ENCODE peak calls at places on chromosome 12, in five cellular contexts. P, G, B, T and R are unnamed samples.

GRCh38 chr12:50642035-50642451 is 121.9 kb upstream of the ATF1 start:
- DNase-seq in T (no peak), G (peak; percentile 55), P (no peak), B (no peak), R (no peak)

GRCh38 chr12:63808631-63809030 is 28.9 kb downstream of the RXYLT1 start:
- DNase-seq in T (no peak), G (peak; percentile 48), P (no peak), B (no peak), R (no peak)

GRCh38 chr12:70719672-70720420 is 82.6 kb upstream of the PTPRB start:
- DNase-seq in P (no peak), G (peak; percentile 45), B (peak; percentile 50), T (peak; percentile 15), R (peak; percentile 40)

GRCh38 chr12:27221625-27222387 is 22.3 kb upstream of the STK38L start:
- DNase-seq in G (no peak), P (no peak), T (no peak), B (no peak), R (no peak)

GRCh38 chr12:89245090-89245489 is 107.2 kb downstream of the DUSP6 start:
- DNase-seq in B (no peak), T (no peak), G (peak; percentile 25), P (no peak), R (no peak)

GRCh38 chr12:104669057-104669770 is 212.5 kb downstream of the CHST11 start:
- DNase-seq in T (peak; percentile 72), B (peak; percentile 73), G (peak; percentile 33), P (no peak), R (peak; percentile 41)

GRCh38 chr12:24997970-24998582 is 49.2 kb upstream of the BCAT1 start:
- DNase-seq in B (no peak), P (no peak), T (no peak), G (peak; percentile 95), R (no peak)

GRCh38 chr12:13042666-13043230 is 1.4 kb upstream of the FAM234B start:
- DNase-seq in P (no peak), T (no peak), G (no peak), B (no peak), R (no peak)

GRCh38 chr12:78963439-78964222 is 99.1 kb downstream of the SYT1 start:
- DNase-seq in T (no peak), G (peak; percentile 38), B (no peak), P (no peak), R (no peak)

GRCh38 chr12:11540615-11541014 is 108.9 kb upstream of the ETV6 start:
- DNase-seq in P (no peak), T (no peak), B (no peak), G (no peak), R (no peak)

GRCh38 chr12:110649341-110649847 is 35.5 kb downstream of the TCTN1 start:
- DNase-seq in T (no peak), G (peak; percentile 29), P (no peak), B (no peak), R (no peak)

GRCh38 chr12:51639361-51639760 is 48.3 kb downstream of the SCN8A start:
- DNase-seq in B (no peak), P (no peak), T (no peak), G (no peak), R (no peak)

GRCh38 chr12:130141901-130142683 is 20.2 kb upstream of the FZD10 start:
- DNase-seq in P (no peak), T (no peak), B (no peak), G (no peak), R (no peak)

GRCh38 chr12:89073027-89073398 is 279.3 kb downstream of the DUSP6 start:
- DNase-seq in P (no peak), B (no peak), T (no peak), G (peak; percentile 72), R (no peak)

GRCh38 chr12:127613056-127613455 is 653.9 kb upstream of the TMEM132C start:
- DNase-seq in P (no peak), B (no peak), T (no peak), G (no peak), R (peak; percentile 70)

GRCh38 chr12:68951652-68952051 is 18.7 kb upstream of the CPM start:
- DNase-seq in P (no peak), T (no peak), G (peak; percentile 39), B (no peak), R (peak; percentile 61)

GRCh38 chr12:67940780-67941243 is 48.4 kb upstream of the IFNG-AS1 start:
- DNase-seq in B (no peak), P (no peak), T (no peak), G (no peak), R (no peak)

GRCh38 chr12:3715999-3716398 is 36.9 kb downstream of the CRACR2A start:
- DNase-seq in B (no peak), P (no peak), T (no peak), G (no peak), R (no peak)

GRCh38 chr12:130286041-130286440 is 51.6 kb upstream of the PIWIL1 start:
- DNase-seq in T (no peak), G (no peak), B (no peak), P (no peak), R (no peak)

GRCh38 chr12:83470749-83471148 is 784.0 kb downstream of the TMTC2 start:
- DNase-seq in T (no peak), P (no peak), B (no peak), G (no peak), R (no peak)

GRCh38 chr12:90836689-90837088 is 118.3 kb downstream of the CCER1 start:
- DNase-seq in G (peak; percentile 11), T (no peak), B (no peak), P (no peak), R (no peak)

GRCh38 chr12:124162151-124163110 is 132.5 kb upstream of the RFLNA start:
- DNase-seq in B (no peak), P (no peak), G (no peak), T (no peak), R (no peak)

GRCh38 chr12:113812431-113813228 is 153.5 kb downstream of the RBM19 start:
- DNase-seq in P (no peak), G (no peak), T (no peak), B (no peak), R (no peak)

GRCh38 chr12:53624453-53624852 is 1.7 kb downstream of the ATF7 start:
- DNase-seq in P (no peak), B (no peak), T (no peak), G (peak; percentile 63), R (no peak)

GRCh38 chr12:93645702-93646101 is 31.5 kb upstream of the CRADD start:
- DNase-seq in T (no peak), G (peak; percentile 59), P (no peak), B (no peak), R (no peak)

GRCh38 chr12:13811061-13811460 is 170.3 kb downstream of the GRIN2B start:
- DNase-seq in P (no peak), T (no peak), G (no peak), B (no peak), R (no peak)

GRCh38 chr12:54413284-54414190 is 5.5 kb downstream of the ITGA5 start:
- DNase-seq in T (no peak), P (no peak), G (no peak), B (peak; percentile 83), R (no peak)

GRCh38 chr12:107145397-107145796 is 52.0 kb upstream of the CRY1 start:
- DNase-seq in T (no peak), G (no peak), P (no peak), B (no peak), R (no peak)

GRCh38 chr12:61654698-61655097 is 605.5 kb upstream of the USP15 start:
- DNase-seq in T (no peak), B (no peak), P (no peak), G (no peak), R (no peak)

GRCh38 chr12:13465641-13466040 is 269.1 kb downstream of the EMP1 start:
- DNase-seq in T (no peak), G (no peak), B (no peak), P (no peak), R (no peak)

GRCh38 chr12:114355389-114356088 is 50.4 kb downstream of the TBX5 start:
- DNase-seq in B (no peak), G (peak; percentile 24), P (no peak), T (no peak), R (no peak)

GRCh38 chr12:57092876-57093411 is 4.0 kb downstream of the NAB2 start:
- DNase-seq in G (no peak), T (no peak), B (no peak), P (no peak), R (no peak)
- H3K4me3 ChIP-seq in G (no peak overlapping the region), T (no peak overlapping the region), B (no peak overlapping the region), P (peak overlapping the region; percentile 38), R (no peak overlapping the region)

DNA sequence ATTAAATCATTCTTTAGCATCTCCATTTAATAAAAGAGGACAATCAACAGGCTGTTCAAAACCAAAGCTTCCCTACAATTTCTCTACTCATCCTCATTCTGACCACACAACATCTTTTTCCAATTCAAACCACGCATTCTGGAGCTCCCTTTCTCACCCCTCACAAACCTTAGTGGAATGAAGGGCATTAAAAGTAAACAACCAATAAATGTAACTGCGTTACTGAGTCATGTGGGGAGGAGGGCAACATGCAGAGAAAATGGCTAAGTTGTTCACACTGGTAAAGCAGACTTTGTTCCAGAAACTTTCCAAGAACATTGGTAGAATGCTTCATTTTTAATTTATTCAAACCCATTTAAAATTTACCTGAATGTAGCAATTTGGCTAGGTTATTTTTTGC is 19.6 kb downstream of the SOX5 start:
- DNase-seq in G (peak; percentile 4), B (no peak), P (no peak), T (no peak), R (no peak)
- TF ChIP-seq CTCF in G (no peak), B (no peak), P (no peak), T (no peak), R (no peak)

GRCh38 chr12:103542078-103542477 is 45.0 kb upstream of the STAB2 start:
- DNase-seq in B (no peak), T (no peak), P (no peak), G (no peak), R (no peak)
- H3K4me1 ChIP-seq in B (no peaks in the 10 kb centered on the region), T (no peaks in the 10 kb centered on the region), P (no peaks in the 10 kb centered on the region), G (no peaks in the 10 kb centered on the region), R (no peaks in the 10 kb centered on the region)

GRCh38 chr12:115755752-115756140 is 521.7 kb downstream of the MED13L start:
- DNase-seq in G (no peak), P (no peak), B (no peak), T (no peak), R (no peak)

GRCh38 chr12:115756804-115757203 is 520.7 kb downstream of the MED13L start:
- DNase-seq in P (no peak), B (no peak), G (peak; percentile 22), T (no peak), R (no peak)

GRCh38 chr12:115756271-115756670 is 521.2 kb downstream of the MED13L start:
- DNase-seq in G (no peak), B (no peak), T (no peak), P (no peak), R (no peak)

GRCh38 chr12:115752913-115753726 is 524.4 kb downstream of the MED13L start:
- DNase-seq in P (no peak), B (no peak), T (peak; percentile 51), G (peak; percentile 87), R (peak; percentile 66)

DNA sequence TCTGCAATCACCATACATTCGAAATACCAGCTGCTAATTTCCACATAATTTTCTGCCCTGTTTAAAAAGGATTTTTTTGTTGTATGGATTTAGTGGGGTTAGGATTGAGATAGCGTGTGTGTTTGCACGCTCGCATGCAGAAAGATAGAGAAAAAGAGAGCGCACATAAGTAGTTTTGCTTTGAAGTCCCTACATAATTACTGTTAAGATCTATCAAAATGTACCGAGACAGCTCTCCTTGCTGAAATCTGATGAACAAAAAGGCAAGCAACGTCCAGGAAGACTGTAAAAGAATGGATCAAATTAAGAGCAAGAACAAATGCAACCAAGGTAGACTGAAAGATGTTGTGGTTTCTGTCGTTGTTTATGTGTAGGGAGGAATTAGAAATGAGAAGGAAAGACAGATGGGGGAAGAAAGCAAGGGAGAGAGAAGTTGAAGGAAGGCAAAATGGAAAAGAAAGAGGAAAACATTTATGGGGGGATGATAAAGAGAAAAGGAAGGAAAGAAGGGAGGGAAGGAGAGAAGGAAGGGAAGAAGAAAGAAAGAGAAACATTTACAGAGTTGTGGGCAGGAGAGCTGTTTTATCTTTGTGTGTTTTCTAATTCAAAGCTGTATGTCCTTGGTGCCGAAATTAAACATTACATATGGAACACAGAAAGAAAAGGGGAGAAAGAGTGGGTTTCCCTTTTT is 522.3 kb downstream of the MED13L start:
- DNase-seq in B (no peak), T (no peak), P (no peak), G (no peak), R (no peak)
- H3K4me3 ChIP-seq in B (no peak overlapping the region), T (no peak overlapping the region), P (no peak overlapping the region), G (peak overlapping the region; percentile 28), R (no peak overlapping the region)